ENCODE peak calls at places on chromosomes 5 and 9, in eight cellular contexts. One of them, this sample, is unnamed.

GRCh38 chr5:54743997-54744788 is 226.6 kb downstream of the SNX18 start:
- DNase-seq in GM03348: peak
- DNase-seq in memory B cell: no peak
- DNase-seq in choroid plexus epithelial cell: peak
- DNase-seq in effector memory CD8-positive, alpha-beta T cell: peak
- DNase-seq in anterior cingulate cortex: no peak
- DNase-seq in RKO: peak
- DNase-seq in T follicular helper cell: peak
- DNase-seq in this sample: peak

GRCh38 chr5:125002727-125003598 is 256.5 kb upstream of the ZNF608 start:
- DNase-seq in choroid plexus epithelial cell: no peak
- DNase-seq in effector memory CD8-positive, alpha-beta T cell: no peak
- DNase-seq in anterior cingulate cortex: no peak
- DNase-seq in memory B cell: no peak
- DNase-seq in GM03348: no peak
- DNase-seq in RKO: no peak
- DNase-seq in T follicular helper cell: no peak
- DNase-seq in this sample: no peak

GRCh38 chr5:9207820-9208418 is 338.0 kb downstream of the SEMA5A start:
- DNase-seq in memory B cell: no peak
- DNase-seq in T follicular helper cell: no peak
- DNase-seq in effector memory CD8-positive, alpha-beta T cell: no peak
- DNase-seq in RKO: peak
- DNase-seq in choroid plexus epithelial cell: peak
- DNase-seq in GM03348: peak
- DNase-seq in anterior cingulate cortex: no peak
- DNase-seq in this sample: peak

GRCh38 chr5:4862500-4862899 is 277.6 kb upstream of the ADAMTS16 start:
- DNase-seq in choroid plexus epithelial cell: peak
- DNase-seq in memory B cell: no peak
- DNase-seq in GM03348: peak
- DNase-seq in anterior cingulate cortex: no peak
- DNase-seq in T follicular helper cell: no peak
- DNase-seq in RKO: peak
- DNase-seq in effector memory CD8-positive, alpha-beta T cell: no peak
- DNase-seq in this sample: peak

GRCh38 chr5:43773032-43773830 is 170.3 kb downstream of the NNT start:
- DNase-seq in choroid plexus epithelial cell: peak
- DNase-seq in anterior cingulate cortex: no peak
- DNase-seq in memory B cell: no peak
- DNase-seq in RKO: no peak
- DNase-seq in GM03348: peak
- DNase-seq in effector memory CD8-positive, alpha-beta T cell: no peak
- DNase-seq in T follicular helper cell: no peak
- DNase-seq in this sample: peak

GRCh38 chr5:116865651-116866050 is 291.0 kb upstream of the SEMA6A start:
- DNase-seq in GM03348: no peak
- DNase-seq in memory B cell: no peak
- DNase-seq in anterior cingulate cortex: no peak
- DNase-seq in choroid plexus epithelial cell: no peak
- DNase-seq in effector memory CD8-positive, alpha-beta T cell: no peak
- DNase-seq in RKO: no peak
- DNase-seq in T follicular helper cell: no peak
- DNase-seq in this sample: no peak

GRCh38 chr9:125841444-125841843 is 94.3 kb downstream of the PBX3 start:
- DNase-seq in memory B cell: no peak
- DNase-seq in T follicular helper cell: no peak
- DNase-seq in choroid plexus epithelial cell: no peak
- DNase-seq in RKO: no peak
- DNase-seq in GM03348: no peak
- DNase-seq in effector memory CD8-positive, alpha-beta T cell: no peak
- DNase-seq in anterior cingulate cortex: no peak
- DNase-seq in this sample: no peak

GRCh38 chr5:14211818-14212799 is 69.0 kb downstream of the TRIO start:
- DNase-seq in memory B cell: peak
- DNase-seq in choroid plexus epithelial cell: no peak
- DNase-seq in T follicular helper cell: no peak
- DNase-seq in anterior cingulate cortex: no peak
- DNase-seq in effector memory CD8-positive, alpha-beta T cell: no peak
- DNase-seq in GM03348: no peak
- DNase-seq in RKO: no peak
- DNase-seq in this sample: no peak

GRCh38 chr5:157253547-157253946 is 12.4 kb upstream of the CYFIP2 start:
- DNase-seq in choroid plexus epithelial cell: peak
- DNase-seq in GM03348: peak
- DNase-seq in effector memory CD8-positive, alpha-beta T cell: no peak
- DNase-seq in anterior cingulate cortex: peak
- DNase-seq in memory B cell: peak
- DNase-seq in RKO: peak
- DNase-seq in T follicular helper cell: no peak
- DNase-seq in this sample: peak

GRCh38 chr5:132086277-132086794 is 12.7 kb downstream of the CSF2 start:
- DNase-seq in anterior cingulate cortex: no peak
- DNase-seq in GM03348: peak
- DNase-seq in effector memory CD8-positive, alpha-beta T cell: no peak
- DNase-seq in choroid plexus epithelial cell: peak
- DNase-seq in memory B cell: no peak
- DNase-seq in RKO: peak
- DNase-seq in T follicular helper cell: no peak
- DNase-seq in this sample: peak

GRCh38 chr9:96320749-96321280 is 18.8 kb upstream of the HSD17B3 start:
- DNase-seq in choroid plexus epithelial cell: no peak
- DNase-seq in T follicular helper cell: no peak
- DNase-seq in memory B cell: no peak
- DNase-seq in effector memory CD8-positive, alpha-beta T cell: no peak
- DNase-seq in GM03348: no peak
- DNase-seq in anterior cingulate cortex: no peak
- DNase-seq in RKO: no peak
- DNase-seq in this sample: no peak

This sample was measured in mesenchymal stem cell.